ENCODE peak calls at places on chromosomes 3 and 15, in six cellular contexts. J, D, O, C, L and I are unnamed samples.

GRCh38 chr3:99542771-99543518 is 95.4 kb upstream of the COL8A1 start:
- DNase-seq in D (no peak), O (peak; percentile 53), C (no peak), L (no peak), J (no peak), I (no peak)

GRCh38 chr3:143237036-143237688 is 117.6 kb downstream of the CHST2 start:
- DNase-seq in L (no peak), C (no peak), O (peak; percentile 79), D (no peak), J (no peak), I (no peak)

GRCh38 chr3:62718515-62719320 is 156.5 kb downstream of the CADPS start:
- DNase-seq in J (no peak), O (no peak), L (no peak), D (no peak), C (no peak), I (no peak)

GRCh38 chr3:14789640-14790285 is 29.0 kb upstream of the FGD5 start:
- DNase-seq in D (no peak), C (no peak), J (no peak), L (no peak), O (no peak), I (no peak)

GRCh38 chr3:138694287-138695007 is 85.9 kb downstream of the FAIM start:
- DNase-seq in O (peak; percentile 97), C (no peak), D (no peak), L (no peak), J (no peak), I (no peak)

GRCh38 chr15:44804303-44805046 is 68.1 kb downstream of the TRIM69 start:
- DNase-seq in O (no peak), J (peak; percentile 13), L (no peak), D (no peak), C (no peak), I (no peak)

GRCh38 chr3:32175607-32176197 is 62.8 kb upstream of the CMTM8 start:
- DNase-seq in L (no peak), C (peak; percentile 49), J (peak; percentile 74), O (peak; percentile 80), D (no peak), I (no peak)

GRCh38 chr3:172146349-172146748 is 107.0 kb downstream of the FNDC3B start:
- DNase-seq in O (no peak), D (no peak), L (no peak), J (no peak), C (no peak), I (no peak)

GRCh38 chr3:33717616-33717865 is 513 bp downstream of the CLASP2 start:
- DNase-seq in C (peak; percentile 75), L (peak; percentile 65), J (no peak), O (no peak), D (no peak), I (peak; percentile 16)

GRCh38 chr15:78076231-78077052 is 1.1 kb downstream of the TBC1D2B start:
- DNase-seq in L (no peak), J (no peak), D (no peak), O (peak; percentile 41), C (no peak), I (no peak)
- TF ChIP-seq CTCF in L (no peak), J (no peak), D (no peak), O (peak; percentile 45), C (no peak), I (no peak)

GRCh38 chr3:126209741-126210140 is 29.4 kb upstream of the ALDH1L1 start:
- DNase-seq in C (no peak), L (no peak), O (no peak), J (no peak), D (no peak), I (no peak)

GRCh38 chr3:126212250-126212628 is 31.9 kb upstream of the ALDH1L1 start:
- DNase-seq in L (no peak), D (no peak), C (no peak), O (no peak), J (no peak), I (no peak)

GRCh38 chr3:126211569-126211968 is 31.2 kb upstream of the ALDH1L1 start:
- DNase-seq in O (peak; percentile 2), J (no peak), C (no peak), L (no peak), D (no peak), I (no peak)

GRCh38 chr3:126213376-126214044 is 33.1 kb upstream of the ALDH1L1 start:
- DNase-seq in C (no peak), J (no peak), D (no peak), O (peak; percentile 35), L (no peak), I (no peak)

GRCh38 chr3:126212629-126213375 is 32.4 kb upstream of the ALDH1L1 start:
- DNase-seq in L (peak; percentile 67), J (no peak), D (peak; percentile 45), C (peak; percentile 32), O (peak; percentile 64), I (no peak)
- TF ChIP-seq CTCF in L (peak; percentile 27), J (no peak), D (peak; percentile 43), C (peak; percentile 30), O (peak; percentile 34), I (no peak)

GRCh38 chr15:49229922-49230321 is 59.9 kb downstream of the GALK2 start:
- DNase-seq in D (no peak), J (no peak), C (no peak), L (no peak), O (peak; percentile 38), I (no peak)

GRCh38 chr15:49227602-49228001 is 57.6 kb downstream of the GALK2 start:
- DNase-seq in C (no peak), O (no peak), D (no peak), L (no peak), J (no peak), I (no peak)

GRCh38 chr15:49223536-49224274 is 53.7 kb downstream of the GALK2 start:
- DNase-seq in L (no peak), J (no peak), D (no peak), C (no peak), O (no peak), I (no peak)

DNA sequence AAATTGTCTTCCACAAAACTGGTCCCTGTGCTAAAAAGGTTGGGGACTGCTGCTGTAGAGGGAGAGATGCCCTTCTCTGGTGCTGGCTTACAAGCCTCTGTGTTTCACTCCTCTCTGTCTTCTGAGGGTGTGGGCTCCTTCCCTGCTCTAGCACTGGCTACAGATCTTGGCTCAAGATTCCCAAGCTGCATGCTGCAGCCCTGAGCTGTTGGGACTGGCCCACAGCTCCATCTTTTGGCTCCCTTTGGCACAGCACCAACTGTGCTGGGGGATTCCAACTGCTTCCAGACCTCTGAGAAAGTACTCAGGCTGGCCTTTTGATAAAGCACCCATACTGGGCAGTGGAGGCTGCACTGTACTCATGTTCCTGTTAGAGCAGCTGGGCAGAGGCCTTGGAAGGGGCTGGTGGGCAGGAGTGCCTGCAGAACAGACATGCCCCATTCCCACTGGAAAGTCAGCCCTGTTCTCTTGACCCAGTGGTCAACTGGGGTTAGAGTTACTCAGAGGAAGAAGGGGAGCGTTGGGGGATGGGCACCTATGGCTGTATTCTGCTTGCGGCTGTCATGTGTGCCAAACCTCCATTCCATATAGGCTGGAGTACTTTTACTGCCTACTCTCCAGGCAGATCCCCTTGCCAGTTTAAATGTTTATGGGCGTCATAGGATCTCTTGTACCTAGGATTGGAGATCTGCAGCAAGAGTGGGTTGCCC is 55.7 kb downstream of the GALK2 start:
- DNase-seq in C (peak; percentile 28), D (no peak), J (no peak), O (peak; percentile 76), L (no peak), I (no peak)
- TF ChIP-seq CTCF in C (no peak), D (no peak), J (peak; percentile 9), O (peak; percentile 52), L (no peak), I (peak; percentile 25)

GRCh38 chr15:41585140-41586047 is 26.4 kb downstream of the TYRO3 start:
- DNase-seq in O (peak; percentile 64), D (peak; percentile 67), C (peak; percentile 48), J (no peak), L (peak; percentile 55), I (no peak)
- TF ChIP-seq CTCF in O (peak; percentile 58), D (peak; percentile 27), C (peak; percentile 29), J (no peak), L (peak; percentile 26), I (no peak)

DNA sequence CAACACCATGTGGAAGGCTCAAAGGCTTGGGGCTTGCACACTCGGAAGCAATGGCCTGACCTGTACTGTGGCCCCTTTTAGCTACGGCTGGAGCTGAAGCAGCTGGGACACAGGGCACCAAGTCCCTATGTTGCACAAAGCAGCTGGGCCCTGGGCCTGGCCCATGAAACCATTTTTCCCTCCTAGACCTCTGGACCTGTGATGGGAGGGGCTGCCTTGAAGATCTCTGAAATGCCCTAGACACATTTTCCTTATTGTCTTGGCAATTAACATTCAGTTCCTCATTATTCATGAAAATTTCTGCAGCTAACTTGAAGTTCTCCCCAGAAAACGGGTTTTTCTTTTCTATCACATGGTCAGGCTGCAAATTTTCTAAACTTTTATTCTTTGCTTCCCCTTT is 85.6 kb upstream of the ALDH1A3 start:
- DNase-seq in C (no peak), O (no peak), L (no peak), J (no peak), D (no peak), I (no peak)
- TF ChIP-seq CTCF in C (no peak), O (no peak), L (no peak), J (no peak), D (no peak), I (no peak)

GRCh38 chr15:50970524-50970923 is 62.0 kb downstream of the AP4E1 start:
- DNase-seq in J (no peak), L (no peak), D (no peak), C (no peak), O (no peak), I (no peak)

GRCh38 chr15:50971542-50971941 is 63.1 kb downstream of the AP4E1 start:
- DNase-seq in C (no peak), L (no peak), D (no peak), J (no peak), O (no peak), I (no peak)

GRCh38 chr15:50964075-50964474 is 55.6 kb downstream of the AP4E1 start:
- DNase-seq in C (no peak), L (no peak), O (no peak), D (no peak), J (no peak), I (no peak)

GRCh38 chr15:50971115-50971514 is 62.6 kb downstream of the AP4E1 start:
- DNase-seq in C (no peak), J (no peak), O (no peak), D (no peak), L (no peak), I (no peak)

GRCh38 chr15:50968353-50968752 is 59.9 kb downstream of the AP4E1 start:
- DNase-seq in C (no peak), L (no peak), O (peak; percentile 12), D (no peak), J (no peak), I (no peak)
- TF ChIP-seq CTCF in C (no peak), L (no peak), O (no peak), D (no peak), J (no peak), I (no peak)

GRCh38 chr3:57582470-57583168 is 14.5 kb downstream of the ARF4 start:
- DNase-seq in D (no peak), O (peak; percentile 30), J (no peak), L (no peak), C (no peak), I (no peak)
- TF ChIP-seq CTCF in D (no peak), O (peak; percentile 42), J (no peak), L (no peak), C (no peak), I (peak; percentile 19)

GRCh38 chr3:56254835-56255234 is 213.4 kb downstream of the ERC2 start:
- DNase-seq in C (no peak), L (no peak), O (peak; percentile 25), J (no peak), D (no peak), I (no peak)
- TF ChIP-seq CTCF in C (peak; percentile 14), L (no peak), O (peak; percentile 55), J (peak; percentile 5), D (peak; percentile 34), I (no peak)

GRCh38 chr3:87006844-87007439 is 16.0 kb upstream of the VGLL3 start:
- DNase-seq in D (no peak), O (peak; percentile 83), C (no peak), J (no peak), L (no peak), I (no peak)
- TF ChIP-seq CTCF in D (no peak), O (peak; percentile 73), C (no peak), J (no peak), L (peak; percentile 14), I (peak; percentile 8)